ENCODE peak calls at places on chromosomes 5 and 9, in eight cellular contexts. I, K, B, M, D, N, V and P are unnamed samples.

GRCh38 chr9:36503172-36504153 is 69.2 kb upstream of the MELK start:
- DNase-seq in I (no peak), K (no peak), B (peak), M (no peak), D (no peak), N (no peak), V (no peak), P (no peak)

GRCh38 chr5:89372176-89372575 is 489.2 kb upstream of the MEF2C start:
- DNase-seq in I (no peak), K (no peak), B (no peak), M (no peak), D (no peak), N (no peak), V (no peak), P (no peak)

GRCh38 chr5:43245724-43246385 is 53.8 kb downstream of the NIM1K start:
- DNase-seq in I (no peak), K (no peak), B (no peak), M (no peak), D (no peak), N (no peak), V (no peak), P (no peak)

GRCh38 chr9:108776920-108777650 is 78.7 kb downstream of the ACTL7B start:
- DNase-seq in I (no peak), K (no peak), B (peak), M (peak), D (peak), N (no peak), V (no peak), P (no peak)

GRCh38 chr9:90864779-90865178 is 63.2 kb downstream of the SYK start:
- DNase-seq in I (no peak), K (no peak), B (no peak), M (no peak), D (no peak), N (no peak), V (no peak), P (no peak)

GRCh38 chr5:133371371-133372155 is 240.8 kb downstream of the FSTL4 start:
- DNase-seq in I (no peak), K (no peak), B (no peak), M (no peak), D (no peak), N (no peak), V (no peak), P (no peak)

GRCh38 chr5:136062563-136063274 is 33.9 kb downstream of the TGFBI start:
- DNase-seq in I (no peak), K (no peak), B (peak), M (no peak), D (no peak), N (peak), V (no peak), P (peak)

GRCh38 chr9:136799854-136800657 is 3.9 kb downstream of the CCDC183 start:
- DNase-seq in I (peak), K (peak), B (peak), M (peak), D (peak), N (peak), V (peak), P (peak)

GRCh38 chr9:131513177-131513576 is 10.5 kb downstream of the POMT1 start:
- DNase-seq in I (no peak), K (no peak), B (no peak), M (no peak), D (no peak), N (no peak), V (no peak), P (no peak)

GRCh38 chr5:78717674-78718073 is 69.1 kb upstream of the LHFPL2 start:
- DNase-seq in I (no peak), K (no peak), B (peak), M (peak), D (no peak), N (no peak), V (no peak), P (no peak)

GRCh38 chr9:86926130-86926529 is 21.2 kb downstream of the GAS1 start:
- DNase-seq in I (no peak), K (no peak), B (peak), M (peak), D (no peak), N (no peak), V (no peak), P (no peak)

GRCh38 chr9:113578279-113578865 is 114.8 kb downstream of the RGS3 start:
- DNase-seq in I (no peak), K (no peak), B (peak), M (no peak), D (no peak), N (no peak), V (no peak), P (no peak)

GRCh38 chr9:129988607-129989361 is 54.2 kb downstream of the FNBP1 start:
- DNase-seq in I (peak), K (no peak), B (no peak), M (no peak), D (no peak), N (peak), V (peak), P (no peak)

GRCh38 chr9:86614871-86615849 is 260.9 kb upstream of the TUT7 start:
- DNase-seq in I (no peak), K (no peak), B (peak), M (peak), D (no peak), N (no peak), V (no peak), P (peak)